ENCODE peak calls at places on chromosomes 16 and 17, in nine cellular contexts. A is fibroblast of the aortic adventitia, C is sigmoid colon, L is left lung, E is OCI-LY7, V is choroid plexus epithelial cell, G is GM12864, W is GM12878, S is transverse colon. X is an unnamed sample.

GRCh38 chr17:35342207-35342744 is 31.1 kb downstream of the SLFN11 start:
- DNase-seq in V (no peak), A (no peak), L (no peak), W (no peak), S (no peak), G (no peak), E (no peak), C (no peak), X (no peak)

GRCh38 chr16:19555938-19556778 is 655 bp downstream of the VPS35L start:
- DNase-seq in E (peak; percentile 38), V (peak; percentile 37), C (no peak), A (peak; percentile 30), S (peak; percentile 11), G (peak; percentile 42), W (peak; percentile 13), L (no peak), X (peak; percentile 47)

GRCh38 chr16:66291833-66292232 is 74.7 kb upstream of the CDH5 start:
- DNase-seq in G (no peak), E (no peak), W (no peak), A (no peak), C (peak; percentile 9), L (no peak), S (no peak), V (no peak), X (no peak)

GRCh38 chr17:64115871-64116534 is 13.9 kb downstream of the ERN1 start:
- DNase-seq in E (no peak), A (peak; percentile 97), V (peak; percentile 89), C (no peak), L (no peak), S (no peak), G (no peak), W (no peak), X (no peak)

GRCh38 chr17:6276711-6277110 is 158.2 kb downstream of the AIPL1 start:
- DNase-seq in W (no peak), C (no peak), L (no peak), S (no peak), A (no peak), V (no peak), G (no peak), E (no peak), X (no peak)

GRCh38 chr17:82959990-82960418 is 119.4 kb upstream of the METRNL start:
- DNase-seq in S (no peak), A (no peak), V (no peak), W (no peak), C (peak; percentile 37), E (no peak), L (peak; percentile 70), G (no peak), X (no peak)

GRCh38 chr17:39236981-39237441 is 11.3 kb upstream of the STAC2 start:
- DNase-seq in V (no peak), C (no peak), L (no peak), G (no peak), A (no peak), W (no peak), S (no peak), E (no peak), X (no peak)

GRCh38 chr17:65362826-65363225 is 198.6 kb downstream of the AXIN2 start:
- DNase-seq in G (no peak), L (no peak), C (no peak), S (no peak), V (no peak), E (no peak), W (no peak), A (no peak), X (no peak)

GRCh38 chr17:79981661-79982101 is 54.0 kb downstream of the TBC1D16 start:
- DNase-seq in C (peak; percentile 61), S (no peak), W (no peak), E (no peak), L (peak; percentile 55), V (no peak), A (no peak), G (no peak), X (no peak)

GRCh38 chr16:15932939-15933338 is 16.5 kb upstream of the ABCC1 start:
- DNase-seq in C (no peak), E (no peak), W (no peak), A (no peak), V (no peak), S (no peak), L (no peak), G (no peak), X (no peak)

GRCh38 chr17:55154101-55154500 is 110.7 kb upstream of the HLF start:
- DNase-seq in G (no peak), C (no peak), W (no peak), L (no peak), S (no peak), V (no peak), E (no peak), A (no peak), X (no peak)

GRCh38 chr17:44386182-44386525 is 3.3 kb downstream of the ITGA2B start:
- DNase-seq in A (no peak), S (no peak), V (no peak), G (no peak), W (no peak), C (no peak), E (no peak), L (no peak), X (no peak)

GRCh38 chr17:70552230-70552981 is 383.1 kb downstream of the KCNJ2 start:
- DNase-seq in E (peak; percentile 69), G (no peak), C (no peak), V (peak; percentile 76), A (peak; percentile 68), W (peak; percentile 13), S (no peak), L (no peak), X (peak; percentile 56)

GRCh38 chr17:56011406-56012131 is 141.7 kb upstream of the ANKFN1 start:
- DNase-seq in L (no peak), S (no peak), G (no peak), W (no peak), V (no peak), E (no peak), A (no peak), C (no peak), X (no peak)

GRCh38 chr17:50270430-50271172 is 3.7 kb upstream of the TMEM92 start:
- DNase-seq in W (no peak), C (peak; percentile 84), L (peak; percentile 85), G (no peak), E (no peak), V (peak; percentile 90), S (peak; percentile 19), A (peak; percentile 73), X (peak; percentile 13)

GRCh38 chr17:61313515-61314326 is 85.9 kb upstream of the TBX2 start:
- DNase-seq in S (no peak), V (no peak), E (no peak), W (no peak), G (no peak), L (no peak), C (no peak), A (no peak), X (no peak)

GRCh38 chr17:61316633-61317032 is 83.0 kb upstream of the TBX2 start:
- DNase-seq in L (no peak), S (no peak), E (no peak), C (no peak), W (no peak), V (no peak), G (no peak), A (no peak), X (no peak)

GRCh38 chr17:61312406-61313295 is 87.0 kb upstream of the TBX2 start:
- DNase-seq in V (no peak), W (no peak), E (no peak), S (no peak), G (no peak), L (no peak), C (no peak), A (no peak), X (no peak)

GRCh38 chr17:61317779-61318178 is 81.9 kb upstream of the TBX2 start:
- DNase-seq in G (no peak), S (no peak), W (no peak), V (no peak), C (no peak), L (no peak), A (no peak), E (no peak), X (no peak)

DNA sequence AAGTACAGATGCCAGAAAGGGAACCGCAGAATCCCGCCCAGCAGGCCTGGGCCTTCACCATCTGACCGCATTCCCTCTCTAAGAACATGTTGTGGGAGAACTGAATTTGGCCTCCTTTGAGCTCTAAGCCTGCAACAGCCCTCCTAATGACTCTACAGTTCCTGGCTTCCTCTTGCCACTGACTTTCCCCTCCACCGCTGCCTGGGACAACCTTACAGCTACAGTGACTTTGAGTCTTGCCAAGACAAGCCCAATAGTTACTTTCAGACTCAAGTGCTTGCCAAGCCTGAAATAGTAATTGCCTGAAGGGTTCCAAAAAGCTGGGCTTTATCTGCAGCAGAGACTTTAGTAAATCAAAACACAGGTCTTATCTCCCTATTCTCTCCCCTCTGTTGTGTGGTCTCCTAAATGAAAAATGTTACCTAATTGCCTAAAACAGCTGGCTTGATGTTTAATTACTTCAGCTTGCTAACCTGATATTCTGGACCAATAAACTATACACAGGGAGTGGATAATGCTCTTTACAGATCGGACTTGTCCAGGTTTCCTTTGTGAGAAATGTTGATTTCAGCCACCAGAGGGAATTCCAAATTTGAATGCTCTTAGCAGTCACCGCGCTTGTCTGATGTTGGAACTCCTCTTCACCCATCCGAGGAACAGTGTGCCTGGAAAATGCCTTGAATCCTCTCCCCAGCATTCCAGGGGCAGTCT is 85.1 kb upstream of the TBX2 start:
- DNase-seq in G (no peak), W (no peak), V (peak; percentile 49), L (no peak), A (peak; percentile 95), S (no peak), C (no peak), E (no peak), X (no peak)
- TF ChIP-seq CTCF in G (no peak), W (no peak), V (peak; percentile 33), L (no peak), A (peak; percentile 50), S (no peak), C (no peak), E (no peak), X (no peak)

GRCh38 chr16:68234188-68235104 is 1.5 kb downstream of the ESRP2 start:
- DNase-seq in C (peak; percentile 67), W (no peak), A (no peak), G (no peak), E (no peak), L (peak; percentile 91), S (peak; percentile 97), V (no peak), X (no peak)
- TF ChIP-seq CTCF in C (no peak), W (no peak), A (no peak), G (no peak), E (no peak), L (no peak), S (no peak), V (peak; percentile 11), X (no peak)

DNA sequence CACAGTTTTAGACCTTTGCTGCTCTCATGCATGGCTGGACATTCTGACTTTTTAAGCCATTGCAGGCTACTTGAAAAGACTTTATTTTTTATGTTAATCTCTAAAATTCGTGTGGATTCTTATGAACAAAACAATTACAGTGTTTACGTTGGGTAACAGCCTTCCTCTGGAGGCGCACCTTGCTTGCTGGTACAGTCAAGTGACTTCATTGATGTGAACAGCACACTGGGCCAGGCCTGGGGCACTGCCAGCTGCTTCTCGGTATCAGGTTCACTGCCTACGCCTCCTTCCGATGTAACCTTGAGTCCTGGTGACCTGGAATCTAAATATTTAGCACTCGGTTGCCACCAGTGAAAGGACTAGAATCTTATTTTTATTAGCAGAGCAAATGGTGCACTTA is 27.8 kb downstream of the MARCHF10 start:
- DNase-seq in V (no peak), C (no peak), E (no peak), G (no peak), A (no peak), L (peak; percentile 86), W (no peak), S (no peak), X (no peak)
- TF ChIP-seq CTCF in V (no peak), C (no peak), E (no peak), G (no peak), A (no peak), L (no peak), W (no peak), S (no peak), X (no peak)

GRCh38 chr16:86403541-86404163 is 106.7 kb upstream of the FOXF1 start:
- DNase-seq in E (no peak), V (no peak), C (no peak), L (no peak), S (no peak), A (no peak), W (no peak), G (no peak), X (no peak)
- TF ChIP-seq CTCF in E (peak; percentile 17), V (peak; percentile 13), C (no peak), L (no peak), S (no peak), A (no peak), W (no peak), G (no peak), X (no peak)

X was measured in GM13976.